ENCODE peak calls at places on chromosomes 12 and 14, in nine cellular contexts. M is hepatocyte, U is neural progenitor cell, E is K562, H is PC-3, Z is fibroblast of lung, D is GM23338, O is astrocyte, B is HepG2. C is an unnamed sample.

GRCh38 chr12:29728033-29728432 is 55.7 kb downstream of the TMTC1 start:
- DNase-seq in M (no peak), U (no peak), E (no peak), H (no peak), Z (no peak), D (no peak), O (no peak), B (no peak), C (no peak)

GRCh38 chr12:2165021-2165420 is 112.2 kb downstream of the CACNA1C start:
- DNase-seq in M (no peak), U (no peak), E (no peak), H (no peak), Z (peak), D (no peak), O (peak), B (no peak), C (no peak)

GRCh38 chr12:79618848-79619404 is 71.8 kb downstream of the PAWR start:
- DNase-seq in M (no peak), U (no peak), E (no peak), H (peak), Z (peak), D (no peak), O (peak), B (no peak), C (peak)

GRCh38 chr12:86712425-86712843 is 456.2 kb upstream of the MGAT4C start:
- DNase-seq in M (peak), U (no peak), E (no peak), H (peak), Z (peak), D (no peak), O (peak), B (peak), C (peak)

GRCh38 chr14:101354726-101355125 is 206.6 kb upstream of the DIO3 start:
- DNase-seq in M (no peak), U (no peak), E (no peak), H (no peak), Z (no peak), D (no peak), O (no peak), B (no peak), C (no peak)

GRCh38 chr12:100826323-100826722 is 31.7 kb downstream of the ANO4 start:
- DNase-seq in M (peak), U (peak), E (peak), H (peak), Z (peak), D (peak), O (peak), B (peak), C (peak)

GRCh38 chr12:123085730-123086487 is 65.0 kb downstream of the PITPNM2 start:
- DNase-seq in M (no peak), U (no peak), E (no peak), H (peak), Z (peak), D (no peak), O (peak), B (peak), C (peak)

GRCh38 chr12:132908145-132909029 is 21.0 kb upstream of the CHFR start:
- DNase-seq in M (peak), U (peak), E (peak), H (peak), Z (peak), D (peak), O (peak), B (no peak), C (peak)

GRCh38 chr12:75658826-75659823 is 147.7 kb upstream of the KRR1 start:
- DNase-seq in M (no peak), U (no peak), E (no peak), H (peak), Z (peak), D (no peak), O (peak), B (no peak), C (peak)

GRCh38 chr12:2640709-2641108 is 154.1 kb upstream of the FKBP4 start:
- DNase-seq in M (peak), U (peak), E (no peak), H (peak), Z (peak), D (no peak), O (peak), B (no peak), C (peak)

GRCh38 chr14:102833991-102834390 is 56.7 kb downstream of the TRAF3 start:
- DNase-seq in M (no peak), U (no peak), E (no peak), H (no peak), Z (no peak), D (peak), O (no peak), B (no peak), C (no peak)

GRCh38 chr14:52399886-52400599 is 85.9 kb downstream of the PTGER2 start:
- DNase-seq in M (peak), U (peak), E (no peak), H (peak), Z (peak), D (peak), O (peak), B (no peak), C (no peak)

GRCh38 chr14:91731986-91732385 is at the start of gene CATSPERB:
- DNase-seq in M (no peak), U (no peak), E (no peak), H (no peak), Z (no peak), D (peak), O (no peak), B (no peak), C (no peak)

GRCh38 chr14:59252772-59253500 is 64.5 kb downstream of the DAAM1 start:
- DNase-seq in M (no peak), U (no peak), E (no peak), H (no peak), Z (peak), D (no peak), O (no peak), B (no peak), C (no peak)

GRCh38 chr12:1053690-1054089 is 62.7 kb downstream of the ERC1 start:
- DNase-seq in M (no peak), U (no peak), E (no peak), H (no peak), Z (no peak), D (peak), O (no peak), B (no peak), C (no peak)

GRCh38 chr12:39587247-39587646 is 32.4 kb downstream of the ABCD2 start:
- DNase-seq in M (no peak), U (no peak), E (no peak), H (peak), Z (no peak), D (no peak), O (no peak), B (no peak), C (peak)

GRCh38 chr12:6078378-6079083 is 45.9 kb downstream of the VWF start:
- DNase-seq in M (no peak), U (no peak), E (no peak), H (no peak), Z (peak), D (no peak), O (peak), B (no peak), C (peak)

GRCh38 chr12:124273630-124274029 is 21.3 kb upstream of the RFLNA start:
- DNase-seq in M (peak), U (no peak), E (peak), H (peak), Z (peak), D (peak), O (peak), B (peak), C (peak)

GRCh38 chr14:67343601-67344230 is 15.9 kb downstream of the ATP6V1D start:
- DNase-seq in M (no peak), U (no peak), E (no peak), H (peak), Z (peak), D (no peak), O (no peak), B (no peak), C (peak)

GRCh38 chr14:85596562-85596961 is 66.6 kb downstream of the FLRT2 start:
- DNase-seq in M (no peak), U (no peak), E (no peak), H (no peak), Z (no peak), D (no peak), O (no peak), B (no peak), C (no peak)

GRCh38 chr14:69087061-69087461 is 65.9 kb downstream of the DCAF5 start:
- DNase-seq in M (no peak), U (no peak), E (no peak), H (no peak), Z (peak), D (no peak), O (peak), B (no peak), C (peak)

GRCh38 chr12:29163146-29163545 is 14.1 kb downstream of the FAR2 start:
- DNase-seq in M (no peak), U (no peak), E (no peak), H (peak), Z (no peak), D (no peak), O (no peak), B (no peak), C (no peak)

DNA sequence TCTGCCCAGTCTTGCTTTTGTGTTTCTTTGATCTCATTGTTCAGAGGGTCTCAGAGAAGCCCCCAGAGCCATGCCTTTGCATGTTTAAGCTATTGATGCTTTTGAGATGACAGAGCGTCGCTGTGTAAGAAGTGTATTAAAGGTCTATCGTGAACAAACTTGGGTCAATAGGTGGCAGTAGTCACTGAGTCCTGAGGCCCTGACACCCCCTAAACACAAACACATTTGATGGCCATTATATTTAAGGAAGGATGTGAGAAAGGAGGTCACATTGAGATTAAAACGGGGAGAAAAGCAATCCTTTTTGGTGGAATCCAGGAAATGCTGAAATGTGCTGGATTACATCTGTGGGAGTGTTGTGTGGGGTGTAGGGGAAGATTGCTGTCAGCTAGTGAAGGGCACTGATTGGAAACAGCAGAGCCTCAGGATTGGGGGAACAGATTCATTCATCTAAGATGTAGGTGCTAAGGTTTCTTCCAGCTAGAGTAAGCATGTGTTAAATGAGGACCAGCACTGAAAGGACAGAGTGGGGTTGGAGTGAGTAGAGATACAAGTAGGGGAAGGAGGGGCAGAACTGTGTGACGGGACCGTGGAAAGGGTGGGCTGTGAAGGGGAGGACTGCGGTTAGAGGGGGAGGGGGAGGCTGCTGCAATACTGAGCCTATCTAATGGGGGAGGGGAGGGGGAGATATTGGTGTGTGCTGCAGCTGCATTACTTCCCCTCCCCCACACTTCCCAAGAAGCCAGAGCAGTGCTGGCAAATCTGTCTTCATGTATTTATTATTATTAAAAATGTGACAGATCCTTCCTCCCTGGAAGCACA is 12.7 kb downstream of the NGDN start:
- DNase-seq in M (no peak), U (peak), E (no peak), H (no peak), Z (no peak), D (peak), O (no peak), B (no peak), C (no peak)
- TF ChIP-seq CTCF in M (no peak), U (peak), E (no peak), H (peak), Z (no peak), D (peak), O (no peak), B (peak), C (no peak)

DNA sequence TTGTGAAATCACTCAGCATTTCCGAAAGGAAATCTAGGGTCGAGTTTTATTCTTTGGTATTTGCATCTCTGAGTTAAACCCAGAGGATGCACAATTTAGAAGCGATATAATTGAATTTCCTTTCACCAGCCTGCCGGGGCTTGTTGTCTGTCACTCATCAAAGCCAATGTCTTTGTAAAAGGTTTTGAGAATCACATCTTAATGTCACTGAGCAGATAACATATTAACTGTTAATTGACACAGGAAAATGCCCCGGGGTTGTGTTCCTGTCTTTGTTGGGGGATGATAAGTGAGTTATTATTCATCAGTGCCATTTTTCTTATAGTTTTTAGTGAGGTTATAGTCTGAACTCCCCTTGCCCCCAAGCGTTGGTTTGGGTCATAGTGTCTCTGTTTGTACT is 73.4 kb downstream of the DUSP6 start:
- DNase-seq in M (no peak), U (no peak), E (no peak), H (no peak), Z (no peak), D (no peak), O (no peak), B (no peak), C (no peak)
- H2AFZ ChIP-seq in M (no peak), U (no peak), E (no peak), H (no peak), Z (no peak), D (no peak), O (no peak), B (no peak), C (no peak)

GRCh38 chr12:125775507-125775906 is 710.3 kb downstream of the AACS start:
- DNase-seq in M (no peak), U (no peak), E (no peak), H (no peak), Z (no peak), D (no peak), O (no peak), B (no peak), C (no peak)

GRCh38 chr12:125772403-125772802 is 707.2 kb downstream of the AACS start:
- DNase-seq in M (no peak), U (no peak), E (no peak), H (no peak), Z (no peak), D (no peak), O (no peak), B (no peak), C (no peak)

GRCh38 chr12:125776212-125776611 is 711.0 kb downstream of the AACS start:
- DNase-seq in M (no peak), U (no peak), E (no peak), H (no peak), Z (no peak), D (no peak), O (no peak), B (no peak), C (no peak)

GRCh38 chr12:125773033-125773432 is 707.8 kb downstream of the AACS start:
- DNase-seq in M (peak), U (peak), E (peak), H (peak), Z (peak), D (peak), O (no peak), B (peak), C (no peak)
- TF ChIP-seq CTCF in M (peak), U (peak), E (peak), H (peak), Z (no peak), D (peak), O (peak), B (peak), C (no peak)

DNA sequence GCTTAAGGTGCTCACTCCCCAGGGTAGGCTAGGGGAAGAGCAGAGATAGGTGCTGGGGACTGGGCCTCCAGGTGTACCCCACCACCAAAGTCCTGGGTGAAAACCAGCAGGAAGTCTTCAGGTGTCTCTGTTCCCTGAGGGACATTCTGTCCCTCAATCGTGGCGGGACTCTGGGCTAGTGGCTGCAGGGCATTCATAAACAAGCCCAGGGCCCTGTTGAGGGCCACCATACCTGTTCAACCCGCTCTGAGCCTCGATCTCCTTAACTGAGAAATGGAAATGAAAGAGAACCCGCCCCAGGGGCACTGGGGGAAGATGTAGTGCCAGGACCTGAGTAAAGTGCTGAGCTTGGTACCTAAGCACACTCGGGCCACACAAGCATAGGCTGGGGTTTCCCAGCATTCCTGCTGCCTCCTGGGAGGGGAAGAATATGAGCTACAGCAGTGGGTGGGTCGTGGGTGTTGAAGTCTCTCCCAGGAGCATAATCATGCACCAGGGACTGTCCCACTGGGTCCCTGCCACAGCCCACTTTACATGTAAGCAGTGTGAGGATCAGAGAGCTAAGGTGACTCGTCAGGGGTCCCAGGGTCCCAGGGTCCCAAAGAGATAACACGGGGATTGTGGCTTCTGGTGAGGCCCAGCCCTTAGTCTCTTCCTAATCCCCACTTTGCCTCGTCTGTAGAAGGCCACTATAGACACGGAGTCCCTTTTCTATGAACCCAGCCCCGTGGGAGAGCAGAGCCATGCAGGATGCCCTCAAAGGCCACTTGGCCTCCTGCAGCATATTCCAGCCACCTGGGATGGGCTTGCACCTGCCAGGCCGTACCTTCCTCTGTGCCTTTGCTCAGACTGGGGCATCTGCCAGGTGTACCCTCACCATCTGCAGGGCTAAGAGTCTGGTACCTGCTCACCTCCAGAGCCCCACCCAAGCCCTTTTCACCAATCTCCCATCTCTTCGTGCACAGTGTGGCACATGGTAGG is 14.4 kb downstream of the FAM222A start:
- DNase-seq in M (no peak), U (no peak), E (no peak), H (no peak), Z (no peak), D (no peak), O (no peak), B (no peak), C (no peak)
- H2AFZ ChIP-seq in M (no peak), U (no peak), E (no peak), H (no peak), Z (no peak), D (no peak), O (no peak), B (no peak), C (no peak)

DNA sequence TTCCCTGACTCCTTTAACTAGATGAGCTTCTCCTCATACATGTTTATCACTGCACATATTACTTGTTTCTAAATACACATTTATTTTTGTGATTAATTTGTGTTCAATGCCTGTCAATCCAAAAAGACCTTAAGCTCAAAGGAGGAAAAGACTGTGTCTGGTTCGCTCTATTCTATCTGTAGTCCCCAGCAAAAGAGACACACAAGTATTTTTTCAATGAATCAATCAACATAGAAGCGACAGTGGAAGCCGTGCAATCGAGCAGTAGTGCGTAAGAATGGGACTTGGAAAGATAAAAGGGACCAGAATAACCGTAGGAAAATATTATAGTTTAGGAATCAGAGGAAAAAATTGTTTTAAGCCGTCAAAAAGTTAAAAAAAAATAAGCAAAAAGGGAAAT is 951 bp downstream of the WDHD1 start:
- DNase-seq in M (no peak), U (no peak), E (no peak), H (no peak), Z (no peak), D (no peak), O (no peak), B (no peak), C (no peak)
- TF ChIP-seq CTCF in M (no peak), U (no peak), E (no peak), H (no peak), Z (no peak), D (no peak), O (no peak), B (no peak), C (no peak)

DNA sequence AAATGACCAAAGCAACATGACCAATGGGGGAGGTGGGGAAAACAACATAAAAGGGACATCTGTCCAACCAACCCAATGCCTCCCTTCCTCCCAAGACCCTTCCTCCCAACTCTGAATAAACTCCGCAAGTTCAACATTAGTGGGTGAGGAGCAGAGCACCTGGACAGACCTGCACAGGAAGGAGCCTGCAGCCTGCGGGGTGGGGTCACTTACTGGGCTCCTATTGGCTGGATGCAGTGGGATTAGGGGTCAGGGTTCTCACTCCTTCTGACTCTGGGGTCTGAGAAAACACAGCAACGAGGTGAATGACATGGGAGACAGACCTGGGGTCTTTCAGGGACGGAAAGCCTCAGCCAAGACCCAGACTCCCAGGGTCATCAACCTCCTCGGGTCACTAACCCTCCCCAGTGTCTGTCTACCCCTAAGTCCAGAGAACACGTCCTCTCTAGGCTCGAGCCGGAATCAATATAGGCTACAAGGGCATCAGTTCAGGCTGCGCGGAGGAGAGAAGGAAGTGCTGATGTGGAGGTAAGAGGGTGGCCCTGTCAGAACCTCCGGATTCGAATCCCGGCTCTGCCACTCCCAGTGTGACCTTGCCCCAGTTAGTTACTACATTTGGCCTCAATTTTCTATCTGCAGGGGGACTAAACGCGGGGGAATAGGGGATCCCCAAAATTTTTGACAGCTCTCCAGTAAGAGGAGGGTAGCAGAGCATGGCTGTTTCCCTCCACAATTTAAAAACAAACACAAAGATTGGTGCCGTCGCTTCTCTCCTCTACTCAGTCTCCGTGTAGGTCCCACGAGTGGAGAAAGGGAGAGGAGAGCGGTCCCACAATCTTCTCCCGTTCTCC is 819 bp downstream of the NDRG2 start:
- DNase-seq in M (peak), U (no peak), E (no peak), H (no peak), Z (no peak), D (peak), O (no peak), B (peak), C (no peak)
- H2AFZ ChIP-seq in M (peak), U (peak), E (peak), H (peak), Z (no peak), D (peak), O (peak), B (no peak), C (peak)

GRCh38 chr12:52371716-52372115 is 4.4 kb upstream of the KRT85 start:
- DNase-seq in M (no peak), U (no peak), E (no peak), H (no peak), Z (no peak), D (no peak), O (no peak), B (no peak), C (no peak)
- TF ChIP-seq CTCF in M (no peak), U (no peak), E (no peak), H (no peak), Z (no peak), D (no peak), O (no peak), B (no peak), C (no peak)

GRCh38 chr14:96962337-96962736 is 165.2 kb downstream of the VRK1 start:
- DNase-seq in M (no peak), U (no peak), E (no peak), H (no peak), Z (no peak), D (no peak), O (no peak), B (no peak), C (no peak)
- H2AFZ ChIP-seq in M (no peak), U (no peak), E (no peak), H (no peak), Z (no peak), D (no peak), O (no peak), B (no peak), C (no peak)